ENCODE peak calls at places on chromosomes 12 and 14, in five cellular contexts. B is endothelial cell of umbilical vein, U is A549, Q is HepG2, V is H1. Z is an unnamed sample.

GRCh38 chr14:30142216-30142615 is 214.6 kb upstream of the PRKD1 start:
- DNase-seq in Q (no peak), V (no peak), U (no peak), B (no peak), Z (no peak)

GRCh38 chr12:117882181-117882580 is 86.6 kb downstream of the KSR2 start:
- DNase-seq in B (no peak), V (no peak), U (no peak), Q (no peak), Z (no peak)

GRCh38 chr12:2481346-2481745 is 313.4 kb upstream of the FKBP4 start:
- DNase-seq in Q (no peak), V (no peak), B (no peak), U (no peak), Z (no peak)

GRCh38 chr12:124646385-124647230 is 79.2 kb upstream of the NCOR2 start:
- DNase-seq in U (no peak), B (no peak), Q (no peak), V (peak), Z (no peak)

GRCh38 chr12:4664111-4664510 is 15.2 kb downstream of the NDUFA9 start:
- DNase-seq in U (no peak), Q (no peak), B (no peak), V (no peak), Z (no peak)

GRCh38 chr14:30443368-30444007 is 115.5 kb upstream of the G2E3 start:
- DNase-seq in U (peak), B (peak), Q (peak), V (no peak), Z (no peak)

GRCh38 chr14:102050625-102051024 is 36.2 kb downstream of the HSP90AA1 start:
- DNase-seq in V (no peak), U (no peak), Q (no peak), B (no peak), Z (no peak)

GRCh38 chr12:130846386-130846785 is 7.3 kb upstream of the STX2 start:
- DNase-seq in B (no peak), Q (no peak), V (no peak), U (no peak), Z (no peak)

GRCh38 chr12:49344486-49345047 is 2.1 kb upstream of the DNAJC22 start:
- DNase-seq in U (no peak), B (no peak), V (peak), Q (no peak), Z (no peak)

GRCh38 chr14:74856366-74856765 is 19.6 kb downstream of the PROX2 start:
- DNase-seq in Q (no peak), U (no peak), V (no peak), B (no peak), Z (no peak)

GRCh38 chr12:76569685-76570604 is 10.4 kb upstream of the OSBPL8 start:
- DNase-seq in V (no peak), U (no peak), Q (no peak), B (peak), Z (no peak)

GRCh38 chr12:53453953-53454640 is 2.2 kb downstream of the PCBP2 start:
- DNase-seq in Q (no peak), U (no peak), B (no peak), V (no peak), Z (no peak)

DNA sequence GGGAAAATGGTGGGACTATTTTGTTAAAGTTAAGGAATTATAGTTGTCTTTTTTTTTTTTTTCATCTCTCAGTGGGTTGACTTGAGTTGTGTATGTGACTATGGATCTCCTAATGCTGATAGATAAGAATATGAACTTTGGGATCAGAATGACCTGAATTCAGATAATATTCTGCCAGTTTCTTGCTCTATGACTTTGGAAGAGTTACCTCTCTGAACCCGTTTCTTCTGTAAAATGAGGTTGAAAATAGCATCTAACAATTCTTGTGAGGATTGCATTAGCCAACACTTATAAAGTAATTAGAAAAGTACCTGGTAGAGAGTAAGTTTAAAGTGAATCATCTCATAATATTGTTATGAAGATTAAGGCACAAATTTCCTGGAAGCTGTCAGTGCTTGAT is 18.4 kb downstream of the EID3 start:
- DNase-seq in Q (no peak), V (no peak), B (no peak), U (no peak), Z (no peak)
- TF ChIP-seq JUN in Q (no peak), V (no peak), B (no peak), U (no peak), Z (no peak)

DNA sequence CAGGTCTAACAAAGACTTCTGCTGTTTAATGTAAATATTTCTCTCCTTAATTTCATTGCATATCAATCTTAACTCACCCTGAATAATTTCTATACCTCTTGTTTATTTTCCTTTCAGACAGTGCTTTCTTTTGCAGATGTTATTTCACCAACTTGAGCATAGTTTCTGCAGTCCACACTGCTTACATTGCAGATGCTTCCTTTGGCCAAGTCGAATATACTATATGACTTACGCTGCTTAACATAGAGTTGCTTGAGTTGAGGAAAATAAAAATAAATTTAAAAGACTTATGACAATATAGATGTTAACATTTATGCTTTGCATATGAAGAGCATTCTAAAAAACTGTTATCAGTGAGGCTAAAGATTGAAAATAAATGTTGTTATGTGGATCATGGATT is 217.7 kb downstream of the PTPRO start:
- DNase-seq in B (no peak), V (no peak), U (no peak), Q (no peak), Z (no peak)
- TF ChIP-seq JUN in B (no peak), V (no peak), U (no peak), Q (no peak), Z (no peak)

GRCh38 chr12:70920251-70920851 is at the start of gene PTPRR:
- DNase-seq in Q (no peak), B (no peak), V (peak), U (no peak), Z (peak)

GRCh38 chr12:70918321-70918720 is 2.2 kb downstream of the PTPRR start:
- DNase-seq in U (no peak), V (no peak), B (no peak), Q (no peak), Z (no peak)

GRCh38 chr12:70920891-70921290 is 353 bp upstream of the PTPRR start:
- DNase-seq in Q (no peak), U (no peak), V (peak), B (no peak), Z (peak)

GRCh38 chr12:70919161-70919560 is 1.4 kb downstream of the PTPRR start:
- DNase-seq in Q (no peak), B (no peak), V (no peak), U (no peak), Z (no peak)

DNA sequence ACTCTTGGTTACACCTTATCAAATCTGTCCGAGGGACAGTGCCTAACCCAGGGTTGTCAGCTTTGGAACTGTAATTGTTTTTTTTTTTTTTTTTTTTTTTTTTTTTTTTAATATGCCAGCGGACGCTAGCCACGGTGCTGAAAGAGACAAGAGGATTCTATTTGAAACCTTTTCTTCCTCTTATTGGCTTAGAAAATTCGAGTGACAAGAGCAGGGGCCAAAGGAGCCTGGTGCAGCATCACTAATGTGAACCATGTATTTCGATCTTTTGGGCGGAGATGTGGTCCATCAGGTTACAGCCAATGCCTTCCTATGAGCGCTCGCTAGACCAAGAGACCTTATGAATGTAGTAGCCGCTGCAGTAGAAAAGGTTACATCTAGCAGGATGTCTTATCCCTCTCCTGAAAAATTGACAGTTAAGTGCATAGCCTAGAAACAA is 922 bp downstream of the PTPRR start:
- DNase-seq in B (no peak), U (no peak), Q (no peak), V (no peak), Z (peak)
- TF ChIP-seq JUN in B (no peak), U (no peak), Q (no peak), V (no peak), Z (no peak)

GRCh38 chr12:68349921-68350606 is 17.9 kb upstream of the MDM1 start:
- DNase-seq in V (no peak), Q (no peak), B (no peak), U (no peak), Z (no peak)
- TF ChIP-seq JUN in V (no peak), Q (no peak), B (no peak), U (no peak), Z (no peak)

GRCh38 chr12:93484315-93484981 is 17.1 kb downstream of the MRPL42 start:
- DNase-seq in B (no peak), Q (no peak), U (no peak), V (no peak), Z (no peak)
- TF ChIP-seq JUN in B (no peak), Q (no peak), U (no peak), V (no peak), Z (no peak)

GRCh38 chr14:23299558-23299957 is 3.1 kb downstream of the PPP1R3E start:
- DNase-seq in B (peak), Q (peak), V (no peak), U (peak), Z (no peak)

GRCh38 chr14:23301288-23301968 is 1.2 kb downstream of the PPP1R3E start:
- DNase-seq in U (peak), B (peak), V (peak), Q (peak), Z (peak)

GRCh38 chr14:23299186-23299521 is 3.5 kb downstream of the PPP1R3E start:
- DNase-seq in U (no peak), Q (no peak), B (no peak), V (no peak), Z (no peak)

GRCh38 chr14:23300687-23301223 is 1.9 kb downstream of the PPP1R3E start:
- DNase-seq in Q (peak), U (no peak), V (no peak), B (peak), Z (no peak)

DNA sequence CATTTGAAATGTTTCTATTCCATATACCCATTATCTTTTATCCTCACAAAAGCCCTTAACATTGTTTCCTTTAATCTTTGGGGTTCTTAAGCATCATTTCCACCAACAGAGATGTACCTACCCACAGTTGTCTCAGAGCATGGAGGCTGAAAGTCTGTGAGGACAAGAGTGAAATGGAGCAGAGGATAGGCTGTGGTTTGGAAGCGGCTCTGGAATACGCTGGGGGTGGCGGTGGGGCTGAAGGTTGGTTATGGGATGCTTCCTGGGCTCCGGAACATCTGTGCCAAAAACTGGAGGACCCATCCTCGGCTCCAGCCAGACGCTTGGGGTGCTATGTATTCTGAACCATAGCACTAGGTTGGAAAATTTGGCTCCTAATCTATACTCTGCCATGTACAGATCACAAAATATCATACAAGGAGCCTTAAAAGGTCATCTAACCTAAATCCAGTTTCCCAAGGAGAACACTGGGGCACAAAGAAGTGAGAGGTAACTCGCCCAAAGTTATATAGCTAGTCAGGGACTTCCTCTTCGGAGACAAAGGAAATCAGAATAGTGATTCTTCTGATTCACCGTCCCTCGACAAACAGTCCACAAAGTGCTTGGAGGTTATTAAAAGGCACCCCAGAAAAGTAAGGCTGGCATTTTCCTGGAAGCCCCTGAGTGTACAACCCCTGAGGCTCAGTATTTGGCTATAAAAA is 2.5 kb downstream of the PPP1R3E start:
- DNase-seq in V (no peak), Q (no peak), B (no peak), U (no peak), Z (no peak)
- TF ChIP-seq JUN in V (no peak), Q (no peak), B (no peak), U (no peak), Z (no peak)

GRCh38 chr14:73476451-73476905 is 14.3 kb upstream of the RIOX1 start:
- DNase-seq in V (no peak), B (no peak), U (no peak), Q (no peak), Z (no peak)

GRCh38 chr14:73474952-73475351 is 15.8 kb upstream of the RIOX1 start:
- DNase-seq in Q (no peak), V (no peak), U (no peak), B (no peak), Z (no peak)

GRCh38 chr14:73471582-73472181 is 13.3 kb upstream of the NUMB start:
- DNase-seq in V (no peak), Q (no peak), B (no peak), U (peak), Z (no peak)

GRCh38 chr14:73468808-73469386 is 10.6 kb upstream of the NUMB start:
- DNase-seq in B (no peak), V (no peak), Q (no peak), U (no peak), Z (no peak)

DNA sequence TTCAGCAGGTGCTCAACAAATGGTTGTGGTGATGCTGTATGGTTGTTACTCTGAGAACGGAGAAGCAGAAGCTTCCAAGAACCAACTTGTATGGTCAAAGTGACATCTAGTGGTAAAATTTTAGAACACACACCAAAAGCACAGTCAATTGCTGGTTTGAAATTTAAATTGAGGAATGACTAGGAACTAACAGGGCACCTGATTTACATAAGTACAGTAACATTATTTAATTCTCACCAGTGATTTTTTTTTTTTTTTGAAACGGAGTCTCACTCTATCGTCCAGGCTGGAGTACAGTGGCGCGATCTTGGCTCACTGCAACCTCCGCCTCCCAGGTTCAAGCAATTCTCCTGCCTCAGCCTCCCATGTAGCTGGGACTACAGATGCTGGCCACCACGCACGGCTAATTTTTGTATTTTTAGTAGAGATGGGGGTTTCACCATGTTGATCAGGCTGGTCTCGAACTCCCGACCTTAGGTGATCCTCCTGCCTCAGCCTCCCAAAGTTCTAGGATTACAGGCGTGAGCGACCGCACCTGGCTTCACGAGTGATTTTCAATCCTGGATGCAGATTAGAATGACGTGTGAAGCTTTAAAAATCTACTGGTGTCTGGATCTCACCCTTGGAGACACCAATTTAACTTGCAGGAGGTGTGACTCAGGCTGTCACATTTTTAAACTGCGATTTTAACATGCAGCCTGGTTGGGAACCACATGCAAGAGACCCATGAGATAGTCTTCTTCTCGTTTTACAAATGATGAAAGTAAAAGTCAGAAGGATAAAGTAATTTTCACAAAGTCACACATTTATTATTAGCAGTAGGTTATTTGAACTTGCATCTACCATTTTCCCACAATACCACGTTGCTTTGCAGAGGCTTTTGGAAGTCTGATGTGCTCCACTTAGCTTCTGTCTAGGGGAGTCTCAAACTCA is 14.1 kb upstream of the NUMB start:
- DNase-seq in V (no peak), B (peak), Q (peak), U (peak), Z (no peak)
- TF ChIP-seq JUN in V (no peak), B (no peak), Q (no peak), U (no peak), Z (no peak)

DNA sequence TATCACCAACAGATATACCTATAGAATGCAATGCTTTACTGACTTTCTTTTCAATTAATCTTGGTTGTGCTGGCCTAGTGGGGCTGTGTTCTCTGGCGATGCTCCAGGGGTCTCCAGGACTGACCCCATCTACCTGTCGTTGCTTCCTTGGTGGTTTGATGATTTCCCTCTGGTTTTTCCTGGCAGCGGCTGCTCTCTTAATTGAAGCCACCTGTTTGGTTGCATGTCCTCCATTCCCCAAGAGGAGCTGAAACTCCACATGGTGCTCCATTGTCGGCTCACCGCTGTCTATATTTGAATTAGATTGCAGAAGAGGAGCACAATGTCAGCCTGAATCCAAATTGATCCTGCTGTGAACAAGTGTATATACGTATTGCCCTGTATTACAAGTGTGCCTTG is 7.1 kb upstream of the IFNG-AS1 start:
- DNase-seq in Q (no peak), U (no peak), V (no peak), B (no peak), Z (no peak)
- TF ChIP-seq JUN in Q (no peak), U (no peak), V (no peak), B (no peak), Z (no peak)

GRCh38 chr12:50404307-50404706 is 3.6 kb downstream of the LARP4 start:
- DNase-seq in Q (no peak), V (no peak), U (no peak), B (no peak), Z (no peak)
- TF ChIP-seq JUN in Q (no peak), V (no peak), U (no peak), B (no peak), Z (no peak)

Z was measured in WTC11.